ENCODE peak calls at places on chromosomes 12 and 14, in ten cellular contexts. C, J, T, Q, Y, M, V, P, N and G are unnamed samples.
A peak's percentile ranks its signal among the peaks of the same experiment; 100 is the strongest.

GRCh38 chr14:30078827-30079402 is 151.3 kb upstream of the PRKD1 start:
- DNase-seq in C (no peak), T (no peak), N (no peak), V (no peak), Y (no peak), M (no peak), J (no peak), P (no peak), Q (no peak), G (no peak)

GRCh38 chr12:89760783-89761182 is 52.1 kb upstream of the ATP2B1 start:
- DNase-seq in J (no peak), V (no peak), Y (no peak), Q (no peak), P (no peak), N (no peak), C (no peak), T (no peak), M (no peak), G (no peak)

GRCh38 chr12:44488180-44488579 is 387.9 kb downstream of the NELL2 start:
- DNase-seq in C (no peak), N (no peak), V (no peak), Q (no peak), M (no peak), P (no peak), J (no peak), Y (no peak), T (no peak), G (no peak)

GRCh38 chr12:111298583-111299436 is 70.1 kb downstream of the PHETA1 start:
- DNase-seq in Q (peak; percentile 28), N (no peak), V (no peak), T (no peak), P (no peak), J (peak; percentile 56), Y (no peak), M (peak; percentile 91), C (peak; percentile 66), G (peak; percentile 20)

GRCh38 chr14:28656704-28657255 is 109.8 kb upstream of the FOXG1 start:
- DNase-seq in T (no peak), P (no peak), Q (no peak), C (no peak), Y (no peak), J (peak; percentile 72), M (no peak), N (no peak), V (no peak), G (peak; percentile 61)

GRCh38 chr12:98440165-98440581 is 75.2 kb upstream of the TMPO start:
- DNase-seq in C (peak; percentile 98), N (no peak), M (no peak), J (peak; percentile 96), P (peak; percentile 83), T (no peak), Y (peak; percentile 79), V (peak; percentile 95), Q (peak; percentile 63), G (peak; percentile 95)

GRCh38 chr14:58426819-58427288 is 477 bp downstream of the TIMM9 start:
- DNase-seq in T (no peak), P (peak; percentile 74), J (peak; percentile 59), N (no peak), Q (peak; percentile 57), M (peak; percentile 80), Y (peak; percentile 65), C (peak; percentile 80), V (peak; percentile 11), G (peak; percentile 1)

GRCh38 chr12:53518381-53518780 is 11.1 kb upstream of the NPFF start:
- DNase-seq in Y (no peak), T (no peak), V (no peak), C (peak; percentile 30), Q (no peak), N (no peak), P (no peak), J (no peak), M (no peak), G (no peak)

GRCh38 chr12:46663297-46663696 is 162.5 kb downstream of the SLC38A4 start:
- DNase-seq in V (no peak), Y (no peak), C (no peak), P (no peak), Q (no peak), J (peak; percentile 75), T (no peak), N (no peak), M (no peak), G (peak; percentile 66)

GRCh38 chr12:13039557-13039956 is 4.6 kb upstream of the FAM234B start:
- DNase-seq in V (no peak), Y (no peak), J (no peak), T (no peak), M (no peak), N (no peak), C (no peak), P (no peak), Q (no peak), G (no peak)

GRCh38 chr12:32444895-32445294 is 45.5 kb downstream of the FGD4 start:
- DNase-seq in Q (no peak), P (no peak), C (peak; percentile 84), M (no peak), Y (no peak), V (no peak), J (peak; percentile 94), N (no peak), T (no peak), G (peak; percentile 96)

GRCh38 chr12:121038861-121039654 is at the start of gene OASL:
- DNase-seq in V (peak; percentile 33), Y (peak; percentile 62), C (peak; percentile 79), J (peak; percentile 51), M (no peak), N (no peak), P (no peak), Q (no peak), T (no peak), G (peak; percentile 52)

GRCh38 chr12:124273630-124274029 is 21.3 kb upstream of the RFLNA start:
- DNase-seq in Q (no peak), T (no peak), P (no peak), N (no peak), Y (no peak), J (peak; percentile 86), V (no peak), C (peak; percentile 45), M (peak; percentile 77), G (peak; percentile 87)

GRCh38 chr12:106110626-106111300 is 28.0 kb downstream of the NUAK1 start:
- DNase-seq in Q (no peak), M (no peak), T (no peak), V (no peak), C (no peak), Y (no peak), N (no peak), J (no peak), P (no peak), G (no peak)

GRCh38 chr12:23340351-23340750 is 609.1 kb downstream of the SOX5 start:
- DNase-seq in M (no peak), T (no peak), C (no peak), Q (no peak), N (no peak), V (no peak), J (no peak), Y (no peak), P (no peak), G (no peak)
- TF ChIP-seq CTCF in M (no peak), T (no peak), C (no peak), Q (no peak), N (no peak), V (no peak), J (no peak), Y (no peak), P (no peak), G (no peak)

DNA sequence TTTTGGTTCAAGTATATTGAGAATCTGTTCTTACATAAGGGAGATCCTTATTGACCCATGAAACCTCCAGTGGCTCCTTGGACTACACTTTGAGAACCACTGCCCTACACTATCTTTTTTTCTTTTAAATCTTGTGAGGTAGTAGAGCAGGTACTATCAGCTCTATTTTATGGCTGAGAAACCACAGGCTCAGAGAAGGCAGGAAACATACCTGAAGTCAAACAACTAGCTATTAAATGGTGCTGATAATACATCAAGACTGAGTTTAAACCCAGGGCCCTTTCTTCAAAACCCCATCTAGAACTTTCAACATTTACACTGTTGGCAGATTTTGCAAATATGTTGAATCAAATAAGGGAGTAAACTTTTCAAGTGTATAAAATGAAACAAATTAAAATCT is 6.9 kb downstream of the ZBTB25 start:
- DNase-seq in T (no peak), P (no peak), Y (no peak), C (no peak), V (no peak), Q (no peak), J (no peak), M (no peak), N (no peak), G (no peak)
- H3K4me3 ChIP-seq in T (no peak overlapping the region), P (no peak overlapping the region), Y (no peak overlapping the region), C (no peak overlapping the region), V (no peak overlapping the region), Q (no peak overlapping the region), J (no peak overlapping the region), M (no peak overlapping the region), N (no peak overlapping the region), G (no peak overlapping the region)

GRCh38 chr14:23055621-23056256 is 1.6 kb downstream of the CDH24 start:
- DNase-seq in M (no peak), C (peak; percentile 34), J (no peak), P (peak; percentile 74), V (no peak), T (no peak), Q (no peak), Y (no peak), N (no peak), G (no peak)

GRCh38 chr14:23055147-23055550 is 2.2 kb downstream of the CDH24 start:
- DNase-seq in M (no peak), J (no peak), Q (no peak), N (no peak), C (no peak), T (no peak), Y (no peak), P (peak; percentile 54), V (no peak), G (no peak)

GRCh38 chr14:23053426-23053825 is 3.9 kb downstream of the CDH24 start:
- DNase-seq in T (no peak), Q (no peak), N (no peak), C (no peak), P (peak; percentile 51), V (no peak), J (no peak), M (no peak), Y (no peak), G (no peak)

GRCh38 chr14:23052671-23053070 is 4.6 kb downstream of the CDH24 start:
- DNase-seq in C (no peak), Q (no peak), P (peak; percentile 9), J (no peak), N (peak; percentile 26), V (no peak), Y (no peak), M (no peak), T (no peak), G (no peak)

GRCh38 chr14:23054000-23054811 is 3.1 kb downstream of the CDH24 start:
- DNase-seq in C (no peak), T (no peak), J (no peak), Y (no peak), N (no peak), Q (no peak), P (peak; percentile 50), V (no peak), M (peak; percentile 52), G (no peak)
- TF ChIP-seq CTCF in C (peak; percentile 27), T (no peak), J (no peak), Y (no peak), N (no peak), Q (peak; percentile 40), P (no peak), V (peak; percentile 29), M (peak; percentile 53), G (no peak)

DNA sequence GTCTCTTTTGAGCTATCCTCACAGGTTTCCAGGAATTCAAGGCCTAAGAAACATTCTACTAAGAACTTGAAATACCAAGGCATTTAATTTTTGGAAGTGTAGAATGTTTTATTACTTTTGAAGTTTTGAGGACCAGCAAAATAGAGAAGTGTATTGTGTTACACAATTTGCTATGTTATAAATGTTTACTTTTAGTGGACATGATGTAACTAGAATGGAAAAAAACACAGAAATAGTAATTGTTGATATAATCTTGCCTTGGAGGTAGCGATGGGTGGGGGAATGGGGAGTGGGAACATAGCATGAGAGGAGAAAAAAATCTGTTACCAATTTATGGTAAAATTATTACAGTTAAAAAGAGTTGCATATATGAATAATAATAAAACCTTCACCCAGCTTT is 81.8 kb downstream of the CRADD start:
- DNase-seq in M (no peak), Q (no peak), P (no peak), N (no peak), Y (no peak), T (no peak), V (no peak), C (no peak), J (no peak), G (no peak)
- H3K4me3 ChIP-seq in M (no peak overlapping the region), Q (no peak overlapping the region), P (no peak overlapping the region), N (no peak overlapping the region), Y (no peak overlapping the region), T (no peak overlapping the region), V (no peak overlapping the region), C (no peak overlapping the region), J (no peak overlapping the region), G (no peak overlapping the region)